ENCODE peak calls at places on chromosomes 5 and 9, in eight cellular contexts. X, N, C, S, H, Z, U and A are unnamed samples.

GRCh38 chr9:124309665-124310064 is 51.9 kb downstream of the NEK6 start:
- DNase-seq in C (no peak), S (no peak), X (peak; percentile 83), U (no peak), H (no peak), N (peak; percentile 92), Z (peak; percentile 94), A (no peak)

GRCh38 chr9:81490605-81491331 is 198.6 kb downstream of the TLE1 start:
- DNase-seq in Z (peak; percentile 40), C (no peak), X (no peak), U (no peak), H (no peak), S (no peak), N (peak; percentile 2), A (no peak)

GRCh38 chr9:92180669-92181181 is 65.5 kb upstream of the SPTLC1 start:
- DNase-seq in S (no peak), N (no peak), Z (no peak), U (no peak), H (no peak), C (no peak), X (no peak), A (no peak)

GRCh38 chr9:2125909-2126308 is 110.8 kb downstream of the SMARCA2 start:
- DNase-seq in Z (no peak), U (no peak), C (no peak), H (no peak), S (no peak), X (peak; percentile 10), N (no peak), A (no peak)

GRCh38 chr9:36118706-36119105 is 17.8 kb upstream of the GLIPR2 start:
- DNase-seq in C (no peak), N (no peak), Z (no peak), H (no peak), X (no peak), U (no peak), S (no peak), A (no peak)

GRCh38 chr9:99353408-99353807 is 131.3 kb downstream of the SEC61B start:
- DNase-seq in Z (no peak), S (no peak), C (no peak), N (no peak), X (no peak), U (no peak), H (no peak), A (peak; percentile 37)

GRCh38 chr9:97518166-97518908 is 16.9 kb downstream of the TMOD1 start:
- DNase-seq in S (no peak), N (no peak), X (no peak), Z (no peak), C (no peak), H (no peak), U (no peak), A (no peak)

GRCh38 chr9:16197578-16198370 is 644.9 kb downstream of the CCDC171 start:
- DNase-seq in X (no peak), N (no peak), S (peak; percentile 22), C (no peak), Z (no peak), U (no peak), H (no peak), A (no peak)

GRCh38 chr9:14203366-14204056 is 110.4 kb downstream of the NFIB start:
- DNase-seq in N (no peak), S (peak; percentile 44), Z (no peak), U (peak; percentile 75), C (peak; percentile 74), X (no peak), H (no peak), A (peak; percentile 80)

GRCh38 chr5:19125956-19126713 is 861.9 kb downstream of the CDH18 start:
- DNase-seq in X (no peak), H (no peak), Z (peak; percentile 12), U (no peak), N (no peak), S (no peak), C (no peak), A (no peak)

GRCh38 chr9:108551030-108551964 is 304.5 kb downstream of the ACTL7B start:
- DNase-seq in Z (peak; percentile 22), N (peak; percentile 62), U (no peak), S (no peak), C (no peak), X (no peak), H (no peak), A (no peak)

GRCh38 chr5:142306077-142306502 is 18.7 kb downstream of the SPRY4 start:
- DNase-seq in X (no peak), U (peak; percentile 59), C (no peak), N (no peak), S (no peak), Z (no peak), H (peak; percentile 25), A (no peak)

GRCh38 chr5:60340965-60341471 is 358.9 kb downstream of the DEPDC1B start:
- DNase-seq in H (no peak), U (no peak), N (no peak), X (no peak), C (no peak), S (no peak), Z (no peak), A (no peak)

GRCh38 chr5:109739741-109740140 is 50.0 kb downstream of the MAN2A1 start:
- DNase-seq in N (no peak), X (no peak), U (no peak), H (no peak), S (no peak), C (no peak), Z (peak; percentile 25), A (no peak)

GRCh38 chr9:76365028-76365427 is 29.2 kb downstream of the RFK start:
- DNase-seq in U (no peak), Z (peak; percentile 89), N (no peak), X (no peak), C (no peak), H (no peak), S (no peak), A (no peak)

GRCh38 chr9:75912951-75913350 is 22.5 kb downstream of the PCSK5 start:
- DNase-seq in S (no peak), H (no peak), U (no peak), X (no peak), N (no peak), Z (no peak), C (no peak), A (peak; percentile 70)

GRCh38 chr5:56850423-56850822 is 35.1 kb downstream of the MAP3K1 start:
- DNase-seq in Z (no peak), N (no peak), C (no peak), S (no peak), H (no peak), U (no peak), X (no peak), A (no peak)

GRCh38 chr5:128409401-128409800 is 128.6 kb downstream of the FBN2 start:
- DNase-seq in H (no peak), C (no peak), X (peak; percentile 14), S (no peak), U (no peak), N (no peak), Z (no peak), A (no peak)

GRCh38 chr9:36832232-36832795 is 201.8 kb downstream of the PAX5 start:
- DNase-seq in X (no peak), H (no peak), U (no peak), S (no peak), N (no peak), C (no peak), Z (no peak), A (no peak)

GRCh38 chr9:110997847-110998246 is 40.4 kb downstream of the LPAR1 start:
- DNase-seq in C (no peak), Z (no peak), X (no peak), H (no peak), N (no peak), U (no peak), S (no peak), A (no peak)

GRCh38 chr5:65172486-65173129 is 309.1 kb downstream of the ADAMTS6 start:
- DNase-seq in N (no peak), Z (no peak), X (no peak), H (no peak), S (no peak), C (no peak), U (no peak), A (no peak)

GRCh38 chr9:136170291-136170901 is 34.5 kb downstream of the LHX3 start:
- DNase-seq in N (no peak), U (peak; percentile 47), S (peak; percentile 74), H (peak; percentile 81), Z (peak; percentile 19), X (no peak), C (no peak), A (peak; percentile 65)

GRCh38 chr5:133114933-133115310 is 63.1 kb downstream of the HSPA4 start:
- DNase-seq in C (no peak), N (no peak), S (no peak), H (no peak), U (no peak), X (no peak), Z (no peak), A (no peak)

GRCh38 chr5:539469-540214 is 15.4 kb upstream of the SLC9A3 start:
- DNase-seq in U (peak; percentile 1), C (no peak), Z (no peak), S (peak; percentile 5), N (no peak), X (no peak), H (no peak), A (peak; percentile 15)